ENCODE peak calls at places on chromosomes 13 and 19, in nine cellular contexts. One of them, this sample, is unnamed.

GRCh38 chr19:45814851-45815481 is at the start of gene RSPH6A:
- ATAC-seq in body of pancreas: no peak
- ATAC-seq in lower lobe of right lung: no peak
- ATAC-seq in HepG2: no peak
- ATAC-seq in psoas muscle: no peak
- ATAC-seq in right cardiac atrium: no peak
- ATAC-seq in heart left ventricle: no peak
- ATAC-seq in left lung: no peak
- ATAC-seq in PC-3: no peak
- ATAC-seq in this sample: no peak

GRCh38 chr19:3670258-3670795 is 29.9 kb downstream of the PIP5K1C start:
- ATAC-seq in PC-3: no peak
- ATAC-seq in right cardiac atrium: peak; percentile 82
- ATAC-seq in heart left ventricle: peak; percentile 76
- ATAC-seq in HepG2: no peak
- ATAC-seq in psoas muscle: peak; percentile 58
- ATAC-seq in lower lobe of right lung: peak; percentile 31
- ATAC-seq in left lung: peak; percentile 29
- ATAC-seq in body of pancreas: peak; percentile 38
- ATAC-seq in this sample: peak; percentile 85

GRCh38 chr13:36608474-36608873 is 65.3 kb upstream of the SERTM1 start:
- ATAC-seq in HepG2: no peak
- ATAC-seq in psoas muscle: no peak
- ATAC-seq in lower lobe of right lung: no peak
- ATAC-seq in heart left ventricle: peak; percentile 80
- ATAC-seq in right cardiac atrium: no peak
- ATAC-seq in body of pancreas: no peak
- ATAC-seq in left lung: no peak
- ATAC-seq in PC-3: no peak
- ATAC-seq in this sample: no peak

GRCh38 chr13:26021516-26021915 is 30.3 kb downstream of the SHISA2 start:
- ATAC-seq in body of pancreas: no peak
- ATAC-seq in left lung: peak; percentile 10
- ATAC-seq in right cardiac atrium: no peak
- ATAC-seq in lower lobe of right lung: no peak
- ATAC-seq in heart left ventricle: no peak
- ATAC-seq in HepG2: no peak
- ATAC-seq in psoas muscle: peak; percentile 46
- ATAC-seq in PC-3: no peak
- ATAC-seq in this sample: no peak

GRCh38 chr13:102680842-102681725 is 13.8 kb downstream of the METTL21C start:
- ATAC-seq in body of pancreas: no peak
- ATAC-seq in PC-3: no peak
- ATAC-seq in HepG2: peak; percentile 54
- ATAC-seq in right cardiac atrium: no peak
- ATAC-seq in lower lobe of right lung: no peak
- ATAC-seq in psoas muscle: no peak
- ATAC-seq in left lung: peak; percentile 26
- ATAC-seq in heart left ventricle: peak; percentile 42
- ATAC-seq in this sample: no peak

GRCh38 chr13:112603641-112604220 is 15.8 kb upstream of the TUBGCP3 start:
- ATAC-seq in PC-3: no peak
- ATAC-seq in left lung: no peak
- ATAC-seq in lower lobe of right lung: no peak
- ATAC-seq in psoas muscle: no peak
- ATAC-seq in heart left ventricle: no peak
- ATAC-seq in HepG2: no peak
- ATAC-seq in right cardiac atrium: no peak
- ATAC-seq in body of pancreas: no peak
- ATAC-seq in this sample: no peak

GRCh38 chr19:2057484-2058469 is 6.7 kb upstream of the MKNK2 start:
- ATAC-seq in right cardiac atrium: no peak
- ATAC-seq in psoas muscle: no peak
- ATAC-seq in left lung: no peak
- ATAC-seq in body of pancreas: no peak
- ATAC-seq in HepG2: no peak
- ATAC-seq in PC-3: no peak
- ATAC-seq in lower lobe of right lung: no peak
- ATAC-seq in heart left ventricle: no peak
- ATAC-seq in this sample: no peak

GRCh38 chr19:11111771-11112144 is 22.5 kb downstream of the LDLR start:
- ATAC-seq in left lung: no peak
- ATAC-seq in body of pancreas: no peak
- ATAC-seq in right cardiac atrium: no peak
- ATAC-seq in psoas muscle: no peak
- ATAC-seq in PC-3: no peak
- ATAC-seq in heart left ventricle: no peak
- ATAC-seq in HepG2: no peak
- ATAC-seq in lower lobe of right lung: peak; percentile 2
- ATAC-seq in this sample: no peak

GRCh38 chr13:26956532-26957142 is 196.1 kb upstream of the GPR12 start:
- ATAC-seq in left lung: no peak
- ATAC-seq in lower lobe of right lung: no peak
- ATAC-seq in body of pancreas: no peak
- ATAC-seq in right cardiac atrium: no peak
- ATAC-seq in psoas muscle: no peak
- ATAC-seq in HepG2: no peak
- ATAC-seq in heart left ventricle: no peak
- ATAC-seq in PC-3: no peak
- ATAC-seq in this sample: no peak

GRCh38 chr13:111058796-111059506 is 56.2 kb upstream of the ARHGEF7 start:
- ATAC-seq in HepG2: no peak
- ATAC-seq in body of pancreas: no peak
- ATAC-seq in right cardiac atrium: no peak
- ATAC-seq in PC-3: no peak
- ATAC-seq in lower lobe of right lung: no peak
- ATAC-seq in psoas muscle: no peak
- ATAC-seq in left lung: no peak
- ATAC-seq in heart left ventricle: no peak
- ATAC-seq in this sample: no peak
- H3K27ac ChIP-seq in HepG2: no peak overlapping the region
- H3K27ac ChIP-seq in body of pancreas: no peak overlapping the region
- H3K27ac ChIP-seq in right cardiac atrium: no peak overlapping the region
- H3K27ac ChIP-seq in PC-3: no peak overlapping the region
- H3K27ac ChIP-seq in lower lobe of right lung: no peak overlapping the region
- H3K27ac ChIP-seq in psoas muscle: no peak overlapping the region
- H3K27ac ChIP-seq in left lung: no peak overlapping the region
- H3K27ac ChIP-seq in heart left ventricle: no peak overlapping the region
- H3K27ac ChIP-seq in this sample: no peak overlapping the region

DNA sequence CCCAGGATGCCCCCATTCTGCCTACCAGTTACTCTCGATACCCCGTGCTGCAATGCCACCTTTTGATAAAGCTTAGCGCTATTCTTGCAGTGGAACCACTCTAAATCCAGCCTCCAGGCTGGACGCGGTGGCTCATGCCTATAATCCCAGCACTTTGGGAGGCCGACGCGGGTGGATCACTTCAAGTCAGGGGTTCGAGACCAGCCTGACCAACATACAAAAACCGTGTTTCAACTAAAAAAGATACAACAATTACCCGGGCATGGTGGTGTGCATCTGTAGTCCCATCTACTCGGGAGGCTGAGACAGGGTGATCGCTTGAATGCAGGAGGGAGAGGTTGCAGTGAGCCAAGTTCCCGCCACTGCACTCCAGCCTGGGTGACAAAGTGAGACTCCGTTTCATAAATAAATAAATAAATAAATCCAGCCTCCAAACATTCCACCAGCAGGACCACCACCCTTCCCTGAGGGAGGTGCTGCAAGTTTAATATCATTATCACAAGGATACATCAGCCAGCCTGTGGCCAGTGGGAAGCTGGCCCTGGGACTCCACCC is 27.7 kb downstream of the CYP2B6 start:
- ATAC-seq in psoas muscle: no peak
- ATAC-seq in heart left ventricle: no peak
- ATAC-seq in left lung: no peak
- ATAC-seq in HepG2: no peak
- ATAC-seq in right cardiac atrium: no peak
- ATAC-seq in body of pancreas: no peak
- ATAC-seq in lower lobe of right lung: no peak
- ATAC-seq in PC-3: no peak
- ATAC-seq in this sample: no peak
- H3K27ac ChIP-seq in psoas muscle: no peak overlapping the region
- H3K27ac ChIP-seq in heart left ventricle: no peak overlapping the region
- H3K27ac ChIP-seq in left lung: no peak overlapping the region
- H3K27ac ChIP-seq in HepG2: no peak overlapping the region
- H3K27ac ChIP-seq in right cardiac atrium: no peak overlapping the region
- H3K27ac ChIP-seq in body of pancreas: no peak overlapping the region
- H3K27ac ChIP-seq in lower lobe of right lung: no peak overlapping the region
- H3K27ac ChIP-seq in PC-3: no peak overlapping the region
- H3K27ac ChIP-seq in this sample: no peak overlapping the region

GRCh38 chr19:18656337-18657086 is 19.7 kb downstream of the KLHL26 start:
- ATAC-seq in lower lobe of right lung: no peak
- ATAC-seq in body of pancreas: no peak
- ATAC-seq in PC-3: no peak
- ATAC-seq in heart left ventricle: no peak
- ATAC-seq in psoas muscle: no peak
- ATAC-seq in HepG2: no peak
- ATAC-seq in left lung: no peak
- ATAC-seq in right cardiac atrium: no peak
- ATAC-seq in this sample: no peak

GRCh38 chr19:18659281-18660050 is 22.6 kb downstream of the KLHL26 start:
- ATAC-seq in right cardiac atrium: peak; percentile 54
- ATAC-seq in lower lobe of right lung: peak; percentile 34
- ATAC-seq in heart left ventricle: peak; percentile 54
- ATAC-seq in left lung: peak; percentile 30
- ATAC-seq in HepG2: no peak
- ATAC-seq in PC-3: no peak
- ATAC-seq in body of pancreas: peak; percentile 11
- ATAC-seq in psoas muscle: peak; percentile 1
- ATAC-seq in this sample: peak; percentile 28

GRCh38 chr19:18660051-18660910 is 23.2 kb upstream of the CRTC1 start:
- ATAC-seq in PC-3: peak; percentile 77
- ATAC-seq in left lung: peak; percentile 72
- ATAC-seq in body of pancreas: peak; percentile 51
- ATAC-seq in heart left ventricle: peak; percentile 82
- ATAC-seq in HepG2: no peak
- ATAC-seq in lower lobe of right lung: peak; percentile 41
- ATAC-seq in right cardiac atrium: peak; percentile 76
- ATAC-seq in psoas muscle: peak; percentile 78
- ATAC-seq in this sample: peak; percentile 67

GRCh38 chr19:18657590-18658365 is 20.9 kb downstream of the KLHL26 start:
- ATAC-seq in heart left ventricle: peak; percentile 51
- ATAC-seq in lower lobe of right lung: peak; percentile 41
- ATAC-seq in HepG2: no peak
- ATAC-seq in right cardiac atrium: peak; percentile 9
- ATAC-seq in PC-3: no peak
- ATAC-seq in body of pancreas: peak; percentile 31
- ATAC-seq in left lung: peak; percentile 26
- ATAC-seq in psoas muscle: no peak
- ATAC-seq in this sample: peak; percentile 37

DNA sequence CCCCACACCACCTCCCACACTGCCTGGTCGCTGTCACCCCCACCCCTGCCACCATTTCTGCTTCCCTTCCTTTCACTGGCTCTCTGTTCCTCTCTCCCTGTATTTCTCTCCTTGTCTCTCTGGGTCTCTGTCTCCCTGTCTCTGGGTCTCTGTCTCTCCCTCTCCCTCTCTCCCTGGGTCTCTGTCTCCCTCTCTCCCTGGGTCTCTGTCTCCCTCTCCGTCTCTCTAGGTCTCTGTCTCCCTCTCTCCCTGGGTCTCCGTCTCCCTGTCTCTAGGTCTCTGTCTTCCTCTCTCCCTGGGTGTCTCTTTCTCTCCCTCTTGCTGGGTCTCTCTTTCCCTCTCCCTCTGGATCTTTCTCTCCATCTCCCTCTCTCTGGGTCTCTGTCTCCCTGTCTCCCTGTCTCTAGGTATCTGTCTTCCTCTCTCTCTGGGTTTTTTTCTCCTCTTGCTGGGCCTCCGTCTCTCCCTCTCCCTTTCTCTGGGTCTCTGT is 21.6 kb downstream of the KLHL26 start:
- ATAC-seq in left lung: no peak
- ATAC-seq in body of pancreas: no peak
- ATAC-seq in lower lobe of right lung: no peak
- ATAC-seq in HepG2: no peak
- ATAC-seq in right cardiac atrium: no peak
- ATAC-seq in heart left ventricle: no peak
- ATAC-seq in psoas muscle: no peak
- ATAC-seq in PC-3: no peak
- ATAC-seq in this sample: no peak
- H3K27ac ChIP-seq in left lung: peak overlapping the region; percentile 44
- H3K27ac ChIP-seq in body of pancreas: no peak overlapping the region
- H3K27ac ChIP-seq in lower lobe of right lung: peak overlapping the region; percentile 70
- H3K27ac ChIP-seq in HepG2: no peak overlapping the region
- H3K27ac ChIP-seq in right cardiac atrium: peak overlapping the region; percentile 63
- H3K27ac ChIP-seq in heart left ventricle: peak overlapping the region; percentile 95
- H3K27ac ChIP-seq in psoas muscle: peak overlapping the region; percentile 89
- H3K27ac ChIP-seq in PC-3: no peak overlapping the region
- H3K27ac ChIP-seq in this sample: peak overlapping the region; percentile 84

GRCh38 chr13:48144413-48145035 is 49.6 kb upstream of the MED4 start:
- ATAC-seq in psoas muscle: peak; percentile 48
- ATAC-seq in PC-3: no peak
- ATAC-seq in lower lobe of right lung: peak; percentile 77
- ATAC-seq in heart left ventricle: peak; percentile 94
- ATAC-seq in body of pancreas: no peak
- ATAC-seq in right cardiac atrium: peak; percentile 93
- ATAC-seq in HepG2: no peak
- ATAC-seq in left lung: peak; percentile 91
- ATAC-seq in this sample: peak; percentile 78
- H3K27ac ChIP-seq in psoas muscle: peak overlapping the region; percentile 50
- H3K27ac ChIP-seq in PC-3: no peak overlapping the region
- H3K27ac ChIP-seq in lower lobe of right lung: peak overlapping the region; percentile 70
- H3K27ac ChIP-seq in heart left ventricle: peak overlapping the region; percentile 84
- H3K27ac ChIP-seq in body of pancreas: peak overlapping the region; percentile 50
- H3K27ac ChIP-seq in right cardiac atrium: peak overlapping the region; percentile 70
- H3K27ac ChIP-seq in HepG2: no peak overlapping the region
- H3K27ac ChIP-seq in left lung: peak overlapping the region; percentile 83
- H3K27ac ChIP-seq in this sample: peak overlapping the region; percentile 60

DNA sequence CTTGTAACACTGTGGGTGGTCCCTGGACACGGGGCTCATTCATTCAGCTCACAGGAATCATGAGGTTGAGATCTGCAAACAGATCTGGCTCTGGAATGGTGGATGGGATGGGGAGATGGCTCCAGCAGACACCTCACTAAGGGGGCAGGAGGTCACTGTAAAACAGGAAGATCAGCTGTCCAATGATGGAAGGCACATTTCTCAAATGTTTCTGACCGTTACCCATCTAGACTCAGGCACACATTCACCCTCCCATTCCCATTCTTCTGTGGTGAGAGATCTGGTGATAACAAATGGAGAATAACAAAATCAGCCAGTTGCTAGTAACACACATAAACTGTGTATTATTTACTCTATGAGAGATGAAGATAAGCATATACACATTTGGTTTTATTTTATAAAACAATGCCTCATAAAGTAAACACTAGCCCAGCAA is 236.0 kb downstream of the TSHZ3 start:
- ATAC-seq in left lung: no peak
- ATAC-seq in right cardiac atrium: no peak
- ATAC-seq in heart left ventricle: no peak
- ATAC-seq in psoas muscle: no peak
- ATAC-seq in body of pancreas: no peak
- ATAC-seq in lower lobe of right lung: no peak
- ATAC-seq in HepG2: no peak
- ATAC-seq in PC-3: no peak
- ATAC-seq in this sample: no peak
- H3K27ac ChIP-seq in left lung: no peak overlapping the region
- H3K27ac ChIP-seq in right cardiac atrium: no peak overlapping the region
- H3K27ac ChIP-seq in heart left ventricle: no peak overlapping the region
- H3K27ac ChIP-seq in psoas muscle: no peak overlapping the region
- H3K27ac ChIP-seq in body of pancreas: no peak overlapping the region
- H3K27ac ChIP-seq in lower lobe of right lung: no peak overlapping the region
- H3K27ac ChIP-seq in HepG2: no peak overlapping the region
- H3K27ac ChIP-seq in PC-3: peak overlapping the region; percentile 26
- H3K27ac ChIP-seq in this sample: no peak overlapping the region

GRCh38 chr19:49775742-49776370 is 9.1 kb downstream of the AP2A1 start:
- ATAC-seq in left lung: no peak
- ATAC-seq in PC-3: no peak
- ATAC-seq in lower lobe of right lung: no peak
- ATAC-seq in right cardiac atrium: no peak
- ATAC-seq in psoas muscle: peak; percentile 26
- ATAC-seq in HepG2: no peak
- ATAC-seq in body of pancreas: no peak
- ATAC-seq in heart left ventricle: no peak
- ATAC-seq in this sample: no peak
- H3K27ac ChIP-seq in left lung: no peak overlapping the region
- H3K27ac ChIP-seq in PC-3: no peak overlapping the region
- H3K27ac ChIP-seq in lower lobe of right lung: no peak overlapping the region
- H3K27ac ChIP-seq in right cardiac atrium: no peak overlapping the region
- H3K27ac ChIP-seq in psoas muscle: no peak overlapping the region
- H3K27ac ChIP-seq in HepG2: no peak overlapping the region
- H3K27ac ChIP-seq in body of pancreas: no peak overlapping the region
- H3K27ac ChIP-seq in heart left ventricle: no peak overlapping the region
- H3K27ac ChIP-seq in this sample: no peak overlapping the region